ENCODE peak calls at places on chromosomes 11 and 22, in five cellular contexts. K is cardiac muscle cell, C is astrocyte of the spinal cord, P is fibroblast of lung, U is hepatocyte. B is an unnamed sample.

GRCh38 chr11:67996622-67997459 is 7.1 kb downstream of the UNC93B1 start:
- DNase-seq in C (no peak), P (peak), U (peak), K (peak), B (no peak)

GRCh38 chr22:44404341-44405020 is 91.7 kb upstream of the SHISAL1 start:
- DNase-seq in P (no peak), K (no peak), U (no peak), C (no peak), B (no peak)

GRCh38 chr11:96143016-96143670 is 199.9 kb downstream of the MAML2 start:
- DNase-seq in C (peak), U (no peak), K (peak), P (peak), B (no peak)

GRCh38 chr22:22578702-22579424 is 19.8 kb upstream of the PRAME start:
- DNase-seq in K (peak), U (peak), C (peak), P (peak), B (no peak)

GRCh38 chr22:23200896-23201295 is 20.6 kb downstream of the BCR start:
- DNase-seq in P (no peak), C (no peak), K (no peak), U (no peak), B (no peak)

GRCh38 chr11:102010776-102011500 is 36.3 kb upstream of the CFAP300 start:
- DNase-seq in C (peak), K (peak), P (peak), U (peak), B (peak)

GRCh38 chr11:62545437-62546243 is 966 bp downstream of the AHNAK start:
- DNase-seq in P (peak), C (peak), U (peak), K (peak), B (peak)

GRCh38 chr11:124070906-124071621 is 29.9 kb upstream of the OR10G7 start:
- DNase-seq in C (peak), U (peak), P (peak), K (peak), B (no peak)

GRCh38 chr22:45096256-45096907 is 67.3 kb upstream of the NUP50 start:
- DNase-seq in P (peak), U (peak), C (peak), K (peak), B (peak)

GRCh38 chr11:67516806-67517205 is 6.4 kb downstream of the CABP2 start:
- DNase-seq in U (no peak), K (no peak), C (no peak), P (no peak), B (no peak)

GRCh38 chr22:42077486-42078125 is 1.9 kb upstream of the SMDT1 start:
- DNase-seq in P (no peak), U (no peak), C (no peak), K (no peak), B (no peak)

GRCh38 chr11:31801298-31801702 is 9.8 kb downstream of the PAX6 start:
- DNase-seq in K (no peak), U (no peak), P (no peak), C (no peak), B (no peak)

GRCh38 chr22:30314918-30315317 is 11.8 kb downstream of the TBC1D10A start:
- DNase-seq in U (no peak), C (no peak), P (peak), K (no peak), B (no peak)

GRCh38 chr11:116853461-116854073 is 16.1 kb upstream of the APOA1 start:
- DNase-seq in K (peak), P (peak), U (peak), C (peak), B (peak)

GRCh38 chr11:14081541-14082211 is 119.2 kb downstream of the SPON1 start:
- DNase-seq in K (peak), U (no peak), C (no peak), P (no peak), B (no peak)

GRCh38 chr11:130606781-130607511 is 158.5 kb downstream of the ADAMTS15 start:
- DNase-seq in P (peak), C (peak), K (peak), U (peak), B (no peak)

GRCh38 chr11:39374963-39375698 is 2084.3 kb downstream of the LRRC4C start:
- DNase-seq in P (peak), U (peak), C (peak), K (peak), B (no peak)

GRCh38 chr11:19642185-19642591 is 70.4 kb upstream of the NAV2 start:
- DNase-seq in K (peak), C (no peak), U (no peak), P (no peak), B (no peak)

GRCh38 chr11:131914299-131914902 is 544.0 kb downstream of the NTM start:
- DNase-seq in U (no peak), P (no peak), K (peak), C (peak), B (no peak)

GRCh38 chr22:24086310-24086709 is 75.2 kb downstream of the CABIN1 start:
- DNase-seq in C (no peak), K (no peak), U (no peak), P (no peak), B (no peak)

GRCh38 chr11:95364324-95365295 is 133.6 kb upstream of the SESN3 start:
- DNase-seq in K (peak), C (peak), U (peak), P (peak), B (no peak)

GRCh38 chr11:93063101-93063500 is 93.7 kb downstream of the MTNR1B start:
- DNase-seq in C (no peak), K (no peak), U (no peak), P (peak), B (no peak)

GRCh38 chr22:43473031-43473430 is 61.2 kb downstream of the MPPED1 start:
- DNase-seq in C (no peak), P (no peak), U (no peak), K (no peak), B (no peak)

GRCh38 chr22:40043793-40044101 is 49.0 kb downstream of the FAM83F start:
- DNase-seq in U (no peak), C (no peak), K (no peak), P (no peak), B (no peak)

GRCh38 chr22:41449321-41449720 is 2.7 kb upstream of the TOB2 start:
- DNase-seq in C (no peak), K (no peak), U (no peak), P (no peak), B (no peak)

GRCh38 chr11:101617735-101618332 is 34.0 kb upstream of the TRPC6 start:
- DNase-seq in U (no peak), C (peak), K (no peak), P (peak), B (no peak)

GRCh38 chr11:123235687-123236261 is 40.7 kb upstream of the CLMP start:
- DNase-seq in U (no peak), C (peak), P (peak), K (peak), B (no peak)

B was measured in GOT3.